ENCODE peak calls at places on chromosomes 11 and 22, in four cellular contexts. J is T-helper 2 cell; E is GM13977; I is activated CD4-positive, alpha-beta T cell treated with anti-CD3 and anti-CD28 coated beads, Interleukin-2, amount 10 ng/mL, durations not matched to agents 7 days and 5 days. L is an unnamed sample.
A peak's percentile ranks its signal among the peaks of the same experiment; 100 is the strongest.

GRCh38 chr11:111173221-111173620 is 72.3 kb upstream of the POU2AF2 start:
- DNase-seq in I (no peak), E (no peak), J (no peak), L (no peak)

GRCh38 chr22:30265851-30266444 is 703 bp downstream of the OSM start:
- DNase-seq in J (peak; percentile 78), I (peak; percentile 87), E (peak; percentile 91), L (peak; percentile 89)

GRCh38 chr11:108084811-108085210 is 36.6 kb upstream of the ACAT1 start:
- DNase-seq in I (no peak), E (no peak), J (no peak), L (no peak)

GRCh38 chr11:101555366-101555765 is 28.4 kb downstream of the TRPC6 start:
- DNase-seq in I (no peak), J (no peak), E (no peak), L (no peak)

GRCh38 chr11:24624432-24624831 is 127.6 kb downstream of the LUZP2 start:
- DNase-seq in E (no peak), J (no peak), I (no peak), L (no peak)

GRCh38 chr11:126511475-126512115 is 156.1 kb downstream of the ST3GAL4 start:
- DNase-seq in E (no peak), I (no peak), J (no peak), L (no peak)

GRCh38 chr22:24155597-24156145 is 25.6 kb upstream of the SUSD2 start:
- DNase-seq in I (peak; percentile 52), E (peak; percentile 81), J (peak; percentile 15), L (peak; percentile 71)

GRCh38 chr22:39908121-39908520 is 7.2 kb downstream of the GRAP2 start:
- DNase-seq in E (no peak), J (no peak), I (no peak), L (no peak)

GRCh38 chr11:120835601-120836228 is 188.2 kb upstream of the TBCEL start:
- DNase-seq in I (peak; percentile 7), E (peak; percentile 80), J (no peak), L (peak; percentile 29)

GRCh38 chr22:37467556-37467955 is 18.6 kb downstream of the MFNG start:
- DNase-seq in E (no peak), I (no peak), J (no peak), L (no peak)

GRCh38 chr22:16818538-16818937 is 6.7 kb downstream of the XKR3 start:
- DNase-seq in J (no peak), E (no peak), I (no peak), L (no peak)

GRCh38 chr22:47064016-47064415 is 301.6 kb downstream of the TBC1D22A start:
- DNase-seq in E (no peak), I (no peak), J (no peak), L (no peak)

GRCh38 chr11:45543808-45544422 is 121.5 kb downstream of the CHST1 start:
- DNase-seq in J (no peak), I (peak; percentile 8), E (no peak), L (no peak)

GRCh38 chr11:34840736-34841386 is 75.3 kb downstream of the APIP start:
- DNase-seq in J (no peak), I (peak; percentile 42), E (peak; percentile 39), L (peak; percentile 26)

GRCh38 chr11:47442514-47442913 is 6.4 kb downstream of the RAPSN start:
- DNase-seq in E (no peak), I (no peak), J (no peak), L (no peak)

GRCh38 chr11:736431-736830 is 10.8 kb upstream of the TALDO1 start:
- DNase-seq in J (no peak), I (no peak), E (no peak), L (no peak)

GRCh38 chr22:37965940-37966664 is 12.6 kb downstream of the POLR2F start:
- DNase-seq in J (no peak), I (no peak), E (no peak), L (no peak)

GRCh38 chr11:18669211-18669593 is 29.4 kb upstream of the TMEM86A start:
- DNase-seq in J (no peak), I (peak; percentile 21), E (no peak), L (no peak)

GRCh38 chr11:12746593-12747097 is 72.4 kb downstream of the TEAD1 start:
- DNase-seq in J (no peak), E (no peak), I (no peak), L (no peak)

GRCh38 chr11:75189911-75190310 is 39.0 kb downstream of the SLCO2B1 start:
- DNase-seq in I (no peak), E (no peak), J (no peak), L (no peak)

GRCh38 chr11:35454362-35454761 is 35.0 kb upstream of the SLC1A2 start:
- DNase-seq in J (no peak), E (no peak), I (no peak), L (no peak)

GRCh38 chr11:78218707-78219492 is 30.2 kb downstream of the USP35 start:
- DNase-seq in J (no peak), I (no peak), E (no peak), L (no peak)

GRCh38 chr11:47552086-47552580 is 799 bp downstream of the CELF1 start:
- DNase-seq in J (peak; percentile 11), I (peak; percentile 27), E (no peak), L (no peak)

GRCh38 chr11:78722786-78723185 is 148.1 kb upstream of the NARS2 start:
- DNase-seq in E (no peak), I (no peak), J (no peak), L (no peak)

GRCh38 chr11:60916669-60917206 is 2.8 kb downstream of the TMEM109 start:
- DNase-seq in J (no peak), I (no peak), E (no peak), L (no peak)

GRCh38 chr11:126561327-126561893 is 205.9 kb downstream of the ST3GAL4 start:
- DNase-seq in E (peak; percentile 58), J (no peak), I (peak; percentile 55), L (no peak)

GRCh38 chr11:16561150-16561549 is 177.3 kb upstream of the C11orf58 start:
- DNase-seq in E (no peak), J (no peak), I (no peak), L (no peak)

GRCh38 chr11:64314805-64315561 is 2.4 kb downstream of the TRMT112 start:
- DNase-seq in E (no peak), I (no peak), J (no peak), L (no peak)

GRCh38 chr11:126853732-126854131 is 146.8 kb downstream of the KIRREL3 start:
- DNase-seq in E (no peak), J (no peak), I (no peak), L (no peak)